ENCODE peak calls at places on chromosomes 7 and 10, in ten cellular contexts. One of them, this sample, is unnamed.

GRCh38 chr7:101238226-101239182 is 902 bp upstream of the CLDN15 start:
- DNase-seq in Panc1: no peak
- DNase-seq in esophagus muscularis mucosa: no peak
- DNase-seq in adrenal gland: no peak
- DNase-seq in neural progenitor cell: no peak
- DNase-seq in bronchial epithelial cell: no peak
- DNase-seq in cardiac muscle cell: no peak
- DNase-seq in iPS DF 6.9: no peak
- DNase-seq in AG04450: no peak
- DNase-seq in SJSA1: no peak
- DNase-seq in this sample: no peak

GRCh38 chr10:1149793-1150637 is 93.8 kb downstream of the WDR37 start:
- DNase-seq in Panc1: no peak
- DNase-seq in esophagus muscularis mucosa: peak; percentile 86
- DNase-seq in bronchial epithelial cell: no peak
- DNase-seq in adrenal gland: peak; percentile 31
- DNase-seq in neural progenitor cell: no peak
- DNase-seq in cardiac muscle cell: peak; percentile 71
- DNase-seq in AG04450: no peak
- DNase-seq in SJSA1: no peak
- DNase-seq in iPS DF 6.9: no peak
- DNase-seq in this sample: no peak

GRCh38 chr10:28060031-28060607 is 61.2 kb upstream of the ODAD2 start:
- DNase-seq in bronchial epithelial cell: no peak
- DNase-seq in Panc1: no peak
- DNase-seq in neural progenitor cell: no peak
- DNase-seq in cardiac muscle cell: no peak
- DNase-seq in iPS DF 6.9: no peak
- DNase-seq in adrenal gland: no peak
- DNase-seq in SJSA1: no peak
- DNase-seq in esophagus muscularis mucosa: no peak
- DNase-seq in AG04450: no peak
- DNase-seq in this sample: no peak

GRCh38 chr10:17788646-17789045 is 20.5 kb upstream of the MRC1 start:
- DNase-seq in cardiac muscle cell: no peak
- DNase-seq in iPS DF 6.9: no peak
- DNase-seq in bronchial epithelial cell: no peak
- DNase-seq in adrenal gland: no peak
- DNase-seq in esophagus muscularis mucosa: no peak
- DNase-seq in neural progenitor cell: no peak
- DNase-seq in AG04450: no peak
- DNase-seq in Panc1: no peak
- DNase-seq in SJSA1: no peak
- DNase-seq in this sample: no peak

GRCh38 chr10:133335238-133336122 is 1.2 kb downstream of the CALY start:
- DNase-seq in SJSA1: no peak
- DNase-seq in cardiac muscle cell: no peak
- DNase-seq in bronchial epithelial cell: no peak
- DNase-seq in Panc1: no peak
- DNase-seq in AG04450: no peak
- DNase-seq in neural progenitor cell: peak; percentile 84
- DNase-seq in esophagus muscularis mucosa: no peak
- DNase-seq in adrenal gland: peak; percentile 58
- DNase-seq in iPS DF 6.9: no peak
- DNase-seq in this sample: peak; percentile 54

GRCh38 chr10:24505759-24506158 is 217.9 kb downstream of the ARHGAP21 start:
- DNase-seq in AG04450: no peak
- DNase-seq in SJSA1: no peak
- DNase-seq in cardiac muscle cell: no peak
- DNase-seq in neural progenitor cell: no peak
- DNase-seq in Panc1: no peak
- DNase-seq in adrenal gland: peak; percentile 54
- DNase-seq in iPS DF 6.9: no peak
- DNase-seq in esophagus muscularis mucosa: no peak
- DNase-seq in bronchial epithelial cell: no peak
- DNase-seq in this sample: no peak

GRCh38 chr7:23418046-23418445 is 52.2 kb downstream of the IGF2BP3 start:
- DNase-seq in Panc1: no peak
- DNase-seq in cardiac muscle cell: no peak
- DNase-seq in neural progenitor cell: no peak
- DNase-seq in AG04450: no peak
- DNase-seq in SJSA1: peak; percentile 69
- DNase-seq in esophagus muscularis mucosa: no peak
- DNase-seq in iPS DF 6.9: no peak
- DNase-seq in adrenal gland: no peak
- DNase-seq in bronchial epithelial cell: peak; percentile 73
- DNase-seq in this sample: no peak

GRCh38 chr7:47405921-47406765 is 175.8 kb downstream of the TNS3 start:
- DNase-seq in adrenal gland: peak; percentile 95
- DNase-seq in neural progenitor cell: no peak
- DNase-seq in AG04450: no peak
- DNase-seq in Panc1: no peak
- DNase-seq in SJSA1: peak; percentile 70
- DNase-seq in cardiac muscle cell: no peak
- DNase-seq in bronchial epithelial cell: peak; percentile 78
- DNase-seq in iPS DF 6.9: no peak
- DNase-seq in esophagus muscularis mucosa: no peak
- DNase-seq in this sample: peak; percentile 79

DNA sequence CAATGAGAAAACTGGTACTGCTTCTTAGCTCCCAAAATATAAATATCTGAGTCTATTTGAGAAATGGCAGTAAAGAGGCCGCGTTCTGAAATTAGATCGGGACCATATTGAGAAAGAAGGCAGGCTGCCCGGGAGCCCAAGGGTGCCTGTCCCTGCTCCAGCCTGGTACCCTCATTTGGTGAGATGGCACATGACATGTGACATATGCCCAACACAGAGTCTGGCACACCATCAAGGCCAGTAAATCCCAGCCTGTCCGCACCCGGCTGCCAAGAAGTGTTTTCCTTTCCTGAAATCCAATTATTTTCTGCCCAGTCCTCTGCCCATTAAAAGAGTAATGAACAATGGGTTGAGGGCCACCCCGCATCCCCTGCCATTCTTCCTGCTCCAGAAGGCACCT is 66.4 kb downstream of the CDH23 start:
- DNase-seq in esophagus muscularis mucosa: no peak
- DNase-seq in AG04450: no peak
- DNase-seq in adrenal gland: no peak
- DNase-seq in cardiac muscle cell: no peak
- DNase-seq in iPS DF 6.9: no peak
- DNase-seq in bronchial epithelial cell: no peak
- DNase-seq in neural progenitor cell: no peak
- DNase-seq in SJSA1: no peak
- DNase-seq in Panc1: no peak
- DNase-seq in this sample: no peak
- H3K27me3 ChIP-seq in esophagus muscularis mucosa: no peaks in the 10 kb centered on the region
- H3K27me3 ChIP-seq in AG04450: peaks cover 21% of the 10 kb centered on the region
- H3K27me3 ChIP-seq in adrenal gland: no peaks in the 10 kb centered on the region
- H3K27me3 ChIP-seq in cardiac muscle cell: no peaks in the 10 kb centered on the region
- H3K27me3 ChIP-seq in iPS DF 6.9: no peaks in the 10 kb centered on the region
- H3K27me3 ChIP-seq in bronchial epithelial cell: no peaks in the 10 kb centered on the region
- H3K27me3 ChIP-seq in neural progenitor cell: no peaks in the 10 kb centered on the region
- H3K27me3 ChIP-seq in SJSA1: peaks cover 5% of the 10 kb centered on the region
- H3K27me3 ChIP-seq in Panc1: peaks cover 3% of the 10 kb centered on the region
- H3K27me3 ChIP-seq in this sample: no peaks in the 10 kb centered on the region

GRCh38 chr10:94085766-94086437 is 92.2 kb downstream of the PLCE1 start:
- DNase-seq in cardiac muscle cell: no peak
- DNase-seq in neural progenitor cell: no peak
- DNase-seq in iPS DF 6.9: no peak
- DNase-seq in AG04450: no peak
- DNase-seq in esophagus muscularis mucosa: no peak
- DNase-seq in bronchial epithelial cell: no peak
- DNase-seq in SJSA1: no peak
- DNase-seq in adrenal gland: no peak
- DNase-seq in Panc1: no peak
- DNase-seq in this sample: no peak

GRCh38 chr10:94088926-94089381 is 95.2 kb downstream of the PLCE1 start:
- DNase-seq in cardiac muscle cell: no peak
- DNase-seq in neural progenitor cell: peak; percentile 42
- DNase-seq in Panc1: no peak
- DNase-seq in AG04450: peak; percentile 34
- DNase-seq in adrenal gland: no peak
- DNase-seq in esophagus muscularis mucosa: peak; percentile 88
- DNase-seq in SJSA1: no peak
- DNase-seq in bronchial epithelial cell: peak; percentile 72
- DNase-seq in iPS DF 6.9: no peak
- DNase-seq in this sample: no peak

GRCh38 chr10:94084344-94084743 is 90.6 kb downstream of the PLCE1 start:
- DNase-seq in cardiac muscle cell: no peak
- DNase-seq in bronchial epithelial cell: no peak
- DNase-seq in adrenal gland: no peak
- DNase-seq in AG04450: no peak
- DNase-seq in iPS DF 6.9: no peak
- DNase-seq in neural progenitor cell: no peak
- DNase-seq in esophagus muscularis mucosa: no peak
- DNase-seq in SJSA1: no peak
- DNase-seq in Panc1: no peak
- DNase-seq in this sample: no peak

GRCh38 chr10:94083662-94084323 is 90.1 kb downstream of the PLCE1 start:
- DNase-seq in cardiac muscle cell: no peak
- DNase-seq in iPS DF 6.9: no peak
- DNase-seq in Panc1: no peak
- DNase-seq in SJSA1: no peak
- DNase-seq in bronchial epithelial cell: no peak
- DNase-seq in neural progenitor cell: no peak
- DNase-seq in esophagus muscularis mucosa: no peak
- DNase-seq in AG04450: no peak
- DNase-seq in adrenal gland: no peak
- DNase-seq in this sample: no peak

GRCh38 chr10:94085288-94085687 is 91.6 kb downstream of the PLCE1 start:
- DNase-seq in AG04450: no peak
- DNase-seq in SJSA1: no peak
- DNase-seq in bronchial epithelial cell: no peak
- DNase-seq in esophagus muscularis mucosa: no peak
- DNase-seq in Panc1: no peak
- DNase-seq in adrenal gland: no peak
- DNase-seq in cardiac muscle cell: no peak
- DNase-seq in iPS DF 6.9: no peak
- DNase-seq in neural progenitor cell: no peak
- DNase-seq in this sample: no peak
- H3K27me3 ChIP-seq in AG04450: no peaks in the 10 kb centered on the region
- H3K27me3 ChIP-seq in SJSA1: no peaks in the 10 kb centered on the region
- H3K27me3 ChIP-seq in bronchial epithelial cell: no peaks in the 10 kb centered on the region
- H3K27me3 ChIP-seq in esophagus muscularis mucosa: no peaks in the 10 kb centered on the region
- H3K27me3 ChIP-seq in Panc1: no peaks in the 10 kb centered on the region
- H3K27me3 ChIP-seq in adrenal gland: no peaks in the 10 kb centered on the region
- H3K27me3 ChIP-seq in cardiac muscle cell: no peaks in the 10 kb centered on the region
- H3K27me3 ChIP-seq in iPS DF 6.9: no peaks in the 10 kb centered on the region
- H3K27me3 ChIP-seq in neural progenitor cell: no peaks in the 10 kb centered on the region
- H3K27me3 ChIP-seq in this sample: no peaks in the 10 kb centered on the region

GRCh38 chr7:157818701-157819516 is 482.1 kb downstream of the DNAJB6 start:
- DNase-seq in neural progenitor cell: peak; percentile 36
- DNase-seq in esophagus muscularis mucosa: no peak
- DNase-seq in iPS DF 6.9: no peak
- DNase-seq in adrenal gland: no peak
- DNase-seq in Panc1: no peak
- DNase-seq in AG04450: no peak
- DNase-seq in bronchial epithelial cell: no peak
- DNase-seq in SJSA1: no peak
- DNase-seq in cardiac muscle cell: no peak
- DNase-seq in this sample: no peak

GRCh38 chr7:157817433-157817832 is 480.6 kb downstream of the DNAJB6 start:
- DNase-seq in bronchial epithelial cell: no peak
- DNase-seq in cardiac muscle cell: no peak
- DNase-seq in AG04450: no peak
- DNase-seq in iPS DF 6.9: no peak
- DNase-seq in SJSA1: no peak
- DNase-seq in neural progenitor cell: no peak
- DNase-seq in Panc1: no peak
- DNase-seq in adrenal gland: no peak
- DNase-seq in esophagus muscularis mucosa: no peak
- DNase-seq in this sample: no peak

GRCh38 chr7:157816526-157817250 is 479.9 kb downstream of the DNAJB6 start:
- DNase-seq in Panc1: no peak
- DNase-seq in AG04450: no peak
- DNase-seq in neural progenitor cell: no peak
- DNase-seq in SJSA1: no peak
- DNase-seq in iPS DF 6.9: no peak
- DNase-seq in adrenal gland: no peak
- DNase-seq in cardiac muscle cell: no peak
- DNase-seq in esophagus muscularis mucosa: no peak
- DNase-seq in bronchial epithelial cell: no peak
- DNase-seq in this sample: no peak

GRCh38 chr7:157819517-157819807 is 482.7 kb downstream of the DNAJB6 start:
- DNase-seq in cardiac muscle cell: no peak
- DNase-seq in SJSA1: no peak
- DNase-seq in bronchial epithelial cell: no peak
- DNase-seq in AG04450: no peak
- DNase-seq in Panc1: no peak
- DNase-seq in iPS DF 6.9: no peak
- DNase-seq in adrenal gland: no peak
- DNase-seq in neural progenitor cell: no peak
- DNase-seq in esophagus muscularis mucosa: no peak
- DNase-seq in this sample: no peak

DNA sequence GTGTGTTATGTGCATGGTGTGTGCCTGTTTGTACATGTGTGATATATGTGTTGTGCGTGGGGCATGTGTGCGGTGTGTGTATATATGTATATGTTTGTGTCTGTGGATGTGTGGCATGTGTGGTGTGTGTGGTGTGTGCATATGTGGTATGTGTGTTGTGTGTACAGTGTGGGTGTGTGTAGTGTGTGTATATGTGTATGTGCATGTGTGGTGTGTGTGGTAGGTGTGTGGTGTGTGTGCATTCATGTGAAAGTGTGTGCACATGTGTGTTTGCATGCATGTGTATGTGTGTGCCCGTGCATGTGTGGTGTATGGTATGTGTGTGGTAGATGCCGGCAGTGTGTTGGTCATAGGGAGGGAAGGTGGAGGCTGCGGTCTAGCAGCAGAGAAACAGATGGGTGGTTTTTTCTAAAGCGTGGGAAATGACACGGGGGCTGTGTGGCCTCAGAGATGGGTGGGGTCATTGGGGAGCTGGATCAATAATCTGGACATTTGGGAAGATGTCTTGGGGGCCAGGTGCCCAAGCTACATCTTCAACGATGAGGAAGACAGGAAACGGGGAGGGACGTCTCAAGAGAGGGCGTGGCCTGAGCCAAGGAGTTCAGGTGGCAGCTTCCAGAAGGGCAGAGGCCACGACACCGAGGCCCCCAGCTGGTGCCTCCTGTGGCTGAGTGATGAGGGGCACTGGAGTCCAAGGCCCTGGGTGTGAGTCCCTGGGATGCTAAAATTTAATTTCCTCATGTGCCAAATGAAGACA is 481.3 kb downstream of the DNAJB6 start:
- DNase-seq in AG04450: no peak
- DNase-seq in esophagus muscularis mucosa: no peak
- DNase-seq in SJSA1: no peak
- DNase-seq in neural progenitor cell: no peak
- DNase-seq in cardiac muscle cell: no peak
- DNase-seq in iPS DF 6.9: no peak
- DNase-seq in adrenal gland: no peak
- DNase-seq in Panc1: no peak
- DNase-seq in bronchial epithelial cell: no peak
- DNase-seq in this sample: no peak
- H3K27me3 ChIP-seq in AG04450: no peaks in the 10 kb centered on the region
- H3K27me3 ChIP-seq in esophagus muscularis mucosa: no peaks in the 10 kb centered on the region
- H3K27me3 ChIP-seq in SJSA1: no peaks in the 10 kb centered on the region
- H3K27me3 ChIP-seq in neural progenitor cell: no peaks in the 10 kb centered on the region
- H3K27me3 ChIP-seq in cardiac muscle cell: no peaks in the 10 kb centered on the region
- H3K27me3 ChIP-seq in iPS DF 6.9: no peaks in the 10 kb centered on the region
- H3K27me3 ChIP-seq in adrenal gland: no peaks in the 10 kb centered on the region
- H3K27me3 ChIP-seq in Panc1: no peaks in the 10 kb centered on the region
- H3K27me3 ChIP-seq in bronchial epithelial cell: no peaks in the 10 kb centered on the region
- H3K27me3 ChIP-seq in this sample: peaks cover 36% of the 10 kb centered on the region

DNA sequence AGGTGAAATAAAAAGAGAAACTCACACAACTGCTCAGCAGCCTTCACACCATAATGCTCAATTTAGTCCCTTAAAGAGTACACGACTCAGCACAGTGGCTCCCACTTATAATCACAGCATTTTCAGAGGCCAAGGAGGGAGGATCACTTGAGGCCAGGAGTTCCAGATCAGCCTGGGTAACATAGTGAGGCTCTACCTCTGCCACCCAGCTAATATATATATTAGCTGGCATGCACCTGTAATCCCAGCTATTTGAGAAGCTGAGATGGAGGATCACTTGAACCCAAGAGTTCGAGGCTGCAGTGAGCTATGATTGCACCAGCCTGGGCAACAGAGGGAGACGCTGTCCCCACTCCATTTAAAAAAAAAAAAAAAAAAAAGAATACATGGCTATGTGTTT is 2.2 kb downstream of the ITIH2 start:
- DNase-seq in iPS DF 6.9: no peak
- DNase-seq in Panc1: no peak
- DNase-seq in cardiac muscle cell: no peak
- DNase-seq in bronchial epithelial cell: no peak
- DNase-seq in AG04450: no peak
- DNase-seq in neural progenitor cell: no peak
- DNase-seq in SJSA1: no peak
- DNase-seq in esophagus muscularis mucosa: no peak
- DNase-seq in adrenal gland: no peak
- DNase-seq in this sample: no peak
- H3K27me3 ChIP-seq in iPS DF 6.9: no peaks in the 10 kb centered on the region
- H3K27me3 ChIP-seq in Panc1: peaks cover 6% of the 10 kb centered on the region
- H3K27me3 ChIP-seq in cardiac muscle cell: no peaks in the 10 kb centered on the region
- H3K27me3 ChIP-seq in bronchial epithelial cell: no peaks in the 10 kb centered on the region
- H3K27me3 ChIP-seq in AG04450: peaks cover 2% of the 10 kb centered on the region
- H3K27me3 ChIP-seq in neural progenitor cell: no peaks in the 10 kb centered on the region
- H3K27me3 ChIP-seq in SJSA1: peaks cover 14% of the 10 kb centered on the region
- H3K27me3 ChIP-seq in esophagus muscularis mucosa: no peaks in the 10 kb centered on the region
- H3K27me3 ChIP-seq in adrenal gland: no peaks in the 10 kb centered on the region
- H3K27me3 ChIP-seq in this sample: peaks cover 61% of the 10 kb centered on the region